ENCODE peak calls at places on chromosomes 7 and 10, in nine cellular contexts. One of them, this sample, is unnamed.

GRCh38 chr10:42960491-42961155 is 116.2 kb upstream of the RET start:
- DNase-seq in brain microvascular endothelial cell: peak
- DNase-seq in RWPE2: peak
- DNase-seq in Calu3: peak
- DNase-seq in OCI-LY7: no peak
- DNase-seq in LoVo: peak
- DNase-seq in HEK293T: no peak
- DNase-seq in WERI-Rb-1: no peak
- DNase-seq in renal cortical epithelial cell: peak
- DNase-seq in this sample: no peak

GRCh38 chr7:29084832-29085231 is 61.5 kb downstream of the CPVL start:
- DNase-seq in renal cortical epithelial cell: no peak
- DNase-seq in RWPE2: no peak
- DNase-seq in LoVo: no peak
- DNase-seq in WERI-Rb-1: no peak
- DNase-seq in OCI-LY7: no peak
- DNase-seq in brain microvascular endothelial cell: no peak
- DNase-seq in Calu3: no peak
- DNase-seq in HEK293T: no peak
- DNase-seq in this sample: no peak

GRCh38 chr7:140225562-140226249 is 48.9 kb upstream of the KDM7A start:
- DNase-seq in brain microvascular endothelial cell: no peak
- DNase-seq in OCI-LY7: no peak
- DNase-seq in WERI-Rb-1: no peak
- DNase-seq in renal cortical epithelial cell: no peak
- DNase-seq in RWPE2: no peak
- DNase-seq in Calu3: no peak
- DNase-seq in HEK293T: no peak
- DNase-seq in LoVo: no peak
- DNase-seq in this sample: no peak

GRCh38 chr10:128296608-128297007 is 170.4 kb upstream of the MKI67 start:
- DNase-seq in Calu3: no peak
- DNase-seq in LoVo: no peak
- DNase-seq in brain microvascular endothelial cell: no peak
- DNase-seq in WERI-Rb-1: no peak
- DNase-seq in OCI-LY7: no peak
- DNase-seq in RWPE2: no peak
- DNase-seq in HEK293T: no peak
- DNase-seq in renal cortical epithelial cell: no peak
- DNase-seq in this sample: no peak

GRCh38 chr10:95429639-95430038 is 131.5 kb downstream of the SORBS1 start:
- DNase-seq in RWPE2: no peak
- DNase-seq in HEK293T: no peak
- DNase-seq in brain microvascular endothelial cell: no peak
- DNase-seq in LoVo: no peak
- DNase-seq in WERI-Rb-1: no peak
- DNase-seq in renal cortical epithelial cell: no peak
- DNase-seq in OCI-LY7: no peak
- DNase-seq in Calu3: no peak
- DNase-seq in this sample: no peak

GRCh38 chr7:46972205-46972604 is 609.7 kb downstream of the TNS3 start:
- DNase-seq in renal cortical epithelial cell: peak
- DNase-seq in OCI-LY7: no peak
- DNase-seq in LoVo: peak
- DNase-seq in Calu3: peak
- DNase-seq in WERI-Rb-1: no peak
- DNase-seq in HEK293T: no peak
- DNase-seq in brain microvascular endothelial cell: peak
- DNase-seq in RWPE2: no peak
- DNase-seq in this sample: no peak

GRCh38 chr10:112369495-112370423 is 4.2 kb upstream of the ACSL5 start:
- DNase-seq in WERI-Rb-1: no peak
- DNase-seq in brain microvascular endothelial cell: no peak
- DNase-seq in renal cortical epithelial cell: no peak
- DNase-seq in HEK293T: no peak
- DNase-seq in OCI-LY7: no peak
- DNase-seq in RWPE2: no peak
- DNase-seq in LoVo: no peak
- DNase-seq in Calu3: no peak
- DNase-seq in this sample: no peak

GRCh38 chr10:93767724-93768399 is 10.1 kb downstream of the LGI1 start:
- DNase-seq in renal cortical epithelial cell: no peak
- DNase-seq in brain microvascular endothelial cell: no peak
- DNase-seq in HEK293T: no peak
- DNase-seq in Calu3: no peak
- DNase-seq in LoVo: no peak
- DNase-seq in RWPE2: no peak
- DNase-seq in WERI-Rb-1: no peak
- DNase-seq in OCI-LY7: no peak
- DNase-seq in this sample: no peak

GRCh38 chr10:116670706-116671105 is 50.0 kb downstream of the PNLIPRP2 start:
- DNase-seq in LoVo: no peak
- DNase-seq in RWPE2: no peak
- DNase-seq in WERI-Rb-1: no peak
- DNase-seq in OCI-LY7: no peak
- DNase-seq in Calu3: no peak
- DNase-seq in renal cortical epithelial cell: no peak
- DNase-seq in HEK293T: no peak
- DNase-seq in brain microvascular endothelial cell: no peak
- DNase-seq in this sample: no peak

GRCh38 chr10:124259139-124259825 is 159.4 kb downstream of the OAT start:
- DNase-seq in HEK293T: no peak
- DNase-seq in renal cortical epithelial cell: peak
- DNase-seq in OCI-LY7: peak
- DNase-seq in LoVo: no peak
- DNase-seq in RWPE2: no peak
- DNase-seq in brain microvascular endothelial cell: peak
- DNase-seq in WERI-Rb-1: peak
- DNase-seq in Calu3: peak
- DNase-seq in this sample: no peak

GRCh38 chr7:13279854-13280435 is 592.5 kb downstream of the ARL4A start:
- DNase-seq in Calu3: no peak
- DNase-seq in HEK293T: no peak
- DNase-seq in brain microvascular endothelial cell: no peak
- DNase-seq in RWPE2: no peak
- DNase-seq in LoVo: peak
- DNase-seq in OCI-LY7: peak
- DNase-seq in renal cortical epithelial cell: peak
- DNase-seq in WERI-Rb-1: no peak
- DNase-seq in this sample: peak

GRCh38 chr10:27713906-27714305 is 31.7 kb downstream of the MKX start:
- DNase-seq in LoVo: no peak
- DNase-seq in RWPE2: no peak
- DNase-seq in renal cortical epithelial cell: no peak
- DNase-seq in WERI-Rb-1: no peak
- DNase-seq in OCI-LY7: no peak
- DNase-seq in Calu3: no peak
- DNase-seq in brain microvascular endothelial cell: no peak
- DNase-seq in HEK293T: peak
- DNase-seq in this sample: no peak

GRCh38 chr10:73953665-73954064 is 42.7 kb downstream of the PLAU start:
- DNase-seq in OCI-LY7: no peak
- DNase-seq in brain microvascular endothelial cell: no peak
- DNase-seq in renal cortical epithelial cell: peak
- DNase-seq in WERI-Rb-1: no peak
- DNase-seq in LoVo: no peak
- DNase-seq in RWPE2: no peak
- DNase-seq in Calu3: no peak
- DNase-seq in HEK293T: no peak
- DNase-seq in this sample: no peak

GRCh38 chr10:87674963-87675362 is 15.3 kb downstream of the PAPSS2 start:
- DNase-seq in OCI-LY7: no peak
- DNase-seq in renal cortical epithelial cell: no peak
- DNase-seq in LoVo: no peak
- DNase-seq in Calu3: no peak
- DNase-seq in WERI-Rb-1: no peak
- DNase-seq in RWPE2: no peak
- DNase-seq in brain microvascular endothelial cell: no peak
- DNase-seq in HEK293T: no peak
- DNase-seq in this sample: no peak

GRCh38 chr10:75399461-75400162 is 2.0 kb downstream of the ZNF503 start:
- DNase-seq in WERI-Rb-1: peak
- DNase-seq in HEK293T: no peak
- DNase-seq in renal cortical epithelial cell: no peak
- DNase-seq in LoVo: peak
- DNase-seq in Calu3: peak
- DNase-seq in brain microvascular endothelial cell: peak
- DNase-seq in OCI-LY7: no peak
- DNase-seq in RWPE2: peak
- DNase-seq in this sample: peak

GRCh38 chr7:70640266-70640833 is 491.6 kb upstream of the GALNT17 start:
- DNase-seq in OCI-LY7: no peak
- DNase-seq in RWPE2: no peak
- DNase-seq in renal cortical epithelial cell: peak
- DNase-seq in brain microvascular endothelial cell: peak
- DNase-seq in Calu3: no peak
- DNase-seq in WERI-Rb-1: no peak
- DNase-seq in HEK293T: no peak
- DNase-seq in LoVo: no peak
- DNase-seq in this sample: no peak

This sample was measured in NCI-H1092.